ENCODE peak calls at places on chromosome 16, in four cellular contexts. B is K562, G is IMR-90, K is endothelial cell of umbilical vein. T is an unnamed sample.
A peak's percentile ranks its signal among the peaks of the same experiment; 100 is the strongest.

GRCh38 chr16:66701061-66701460 is 4.5 kb upstream of the CMTM4 start:
- DNase-seq in B (no peak), G (no peak), K (peak; percentile 25), T (no peak)

GRCh38 chr16:73126453-73126853 is 78.5 kb upstream of the ZFHX3 start:
- DNase-seq in B (no peak), G (peak; percentile 61), K (no peak), T (no peak)

GRCh38 chr16:81457326-81458133 is 12.9 kb downstream of the CMIP start:
- DNase-seq in G (peak; percentile 76), B (peak; percentile 81), K (peak; percentile 43), T (no peak)

GRCh38 chr16:72256398-72257048 is 84.6 kb upstream of the PMFBP1 start:
- DNase-seq in B (no peak), K (no peak), G (peak; percentile 73), T (no peak)

GRCh38 chr16:74307383-74307782 is 10.8 kb downstream of the PSMD7 start:
- DNase-seq in B (no peak), K (no peak), G (no peak), T (no peak)

GRCh38 chr16:53773150-53773846 is 69.3 kb downstream of the FTO start:
- DNase-seq in G (peak; percentile 79), B (peak; percentile 10), K (peak; percentile 79), T (no peak)

GRCh38 chr16:2842340-2843000 is 12.4 kb downstream of the ZG16B start:
- DNase-seq in G (no peak), K (no peak), B (peak; percentile 84), T (no peak)

GRCh38 chr16:88195911-88196465 is 186.8 kb upstream of the ZNF469 start:
- DNase-seq in K (no peak), B (no peak), G (no peak), T (no peak)

GRCh38 chr16:30805370-30806169 is 18.6 kb upstream of the ZNF629 start:
- DNase-seq in K (peak; percentile 74), G (peak; percentile 74), B (peak; percentile 89), T (no peak)

GRCh38 chr16:75908301-75908700 is 182.0 kb upstream of the CPHXL start:
- DNase-seq in G (no peak), B (no peak), K (no peak), T (no peak)
- TF ChIP-seq CTCF in G (no peak), B (no peak), K (no peak), T (no peak)

GRCh38 chr16:1542533-1542932 is 9.1 kb downstream of the TMEM204 start:
- DNase-seq in B (no peak), K (no peak), G (no peak), T (no peak)

GRCh38 chr16:1542166-1542500 is 8.7 kb downstream of the TMEM204 start:
- DNase-seq in B (no peak), G (no peak), K (no peak), T (no peak)

GRCh38 chr16:1545044-1545736 is 11.7 kb downstream of the TMEM204 start:
- DNase-seq in B (no peak), G (no peak), K (peak; percentile 64), T (no peak)

GRCh38 chr16:1541293-1542165 is 8.1 kb downstream of the TMEM204 start:
- DNase-seq in K (no peak), G (no peak), B (no peak), T (no peak)

GRCh38 chr16:1543085-1543896 is 9.8 kb downstream of the TMEM204 start:
- DNase-seq in G (peak; percentile 76), B (peak; percentile 69), K (peak; percentile 92), T (peak; percentile 70)
- H3K4me2 ChIP-seq in G (no peak overlapping the region), B (peak overlapping the region; percentile 36), K (peak overlapping the region; percentile 18), T (peak overlapping the region; percentile 76)

GRCh38 chr16:7763111-7763510 is 430.5 kb downstream of the RBFOX1 start:
- DNase-seq in G (no peak), B (peak; percentile 15), K (no peak), T (no peak)

GRCh38 chr16:7765079-7765550 is 432.5 kb downstream of the RBFOX1 start:
- DNase-seq in K (no peak), B (no peak), G (no peak), T (no peak)
- H3K9me1 ChIP-seq in K (no peaks in the 10 kb centered on the region), B (no peaks in the 10 kb centered on the region), G (no peaks in the 10 kb centered on the region), T (no peaks in the 10 kb centered on the region)

GRCh38 chr16:49951568-49952195 is 73.3 kb upstream of the CNEP1R1 start:
- DNase-seq in K (no peak), B (no peak), G (no peak), T (no peak)
- TF ChIP-seq CTCF in K (no peak), B (no peak), G (no peak), T (no peak)

GRCh38 chr16:84993926-84994325 is 17.4 kb downstream of the ZDHHC7 start:
- DNase-seq in B (no peak), K (no peak), G (no peak), T (no peak)
- H3K4me2 ChIP-seq in B (no peak overlapping the region), K (no peak overlapping the region), G (no peak overlapping the region), T (no peak overlapping the region)

DNA sequence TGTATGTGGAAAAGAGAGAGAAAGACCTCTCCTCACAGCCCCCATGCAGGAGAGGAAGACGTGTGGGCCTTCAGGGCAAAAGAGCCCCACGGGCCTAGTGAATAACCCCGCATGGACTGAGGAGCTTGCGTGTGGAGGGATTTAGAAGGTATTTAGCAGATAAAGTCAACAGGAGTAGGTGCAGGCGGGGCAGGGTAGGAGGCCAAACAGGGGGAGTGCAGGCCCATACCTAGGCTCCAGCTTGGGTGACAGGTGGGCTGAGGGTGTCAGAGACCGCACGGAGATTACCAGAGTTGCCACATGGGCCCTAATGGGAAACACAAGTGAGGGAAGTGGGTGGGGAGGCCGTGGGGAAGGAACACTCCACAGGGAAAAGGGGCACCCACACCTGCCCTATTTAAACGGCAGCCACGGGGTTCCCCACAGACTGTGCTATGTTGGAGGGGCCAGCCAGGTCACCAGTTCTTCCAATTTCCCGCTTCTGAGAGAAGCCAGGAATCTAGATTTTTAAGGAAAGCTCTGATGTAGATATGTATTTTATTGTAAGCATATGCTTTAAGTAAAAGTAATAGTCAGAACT is 8.2 kb upstream of the CNGB1 start:
- DNase-seq in G (no peak), B (no peak), K (no peak), T (no peak)
- H3K9me1 ChIP-seq in G (no peaks in the 10 kb centered on the region), B (peaks cover 6% of the 10 kb centered on the region), K (no peaks in the 10 kb centered on the region), T (no peaks in the 10 kb centered on the region)

GRCh38 chr16:86573646-86574508 is 4.5 kb upstream of the FOXL1 start:
- DNase-seq in B (no peak), G (no peak), K (no peak), T (no peak)

GRCh38 chr16:86575754-86576557 is 2.4 kb upstream of the FOXL1 start:
- DNase-seq in G (peak; percentile 97), B (peak; percentile 93), K (peak; percentile 92), T (peak; percentile 59)

GRCh38 chr16:86574646-86575045 is 3.7 kb upstream of the FOXL1 start:
- DNase-seq in K (no peak), G (no peak), B (no peak), T (no peak)

GRCh38 chr16:86576591-86577313 is 1.6 kb upstream of the FOXL1 start:
- DNase-seq in B (peak; percentile 15), K (no peak), G (no peak), T (no peak)

GRCh38 chr16:86575095-86575685 is 3.2 kb upstream of the FOXL1 start:
- DNase-seq in B (no peak), K (no peak), G (no peak), T (no peak)
- TF ChIP-seq CTCF in B (no peak), K (no peak), G (no peak), T (no peak)

DNA sequence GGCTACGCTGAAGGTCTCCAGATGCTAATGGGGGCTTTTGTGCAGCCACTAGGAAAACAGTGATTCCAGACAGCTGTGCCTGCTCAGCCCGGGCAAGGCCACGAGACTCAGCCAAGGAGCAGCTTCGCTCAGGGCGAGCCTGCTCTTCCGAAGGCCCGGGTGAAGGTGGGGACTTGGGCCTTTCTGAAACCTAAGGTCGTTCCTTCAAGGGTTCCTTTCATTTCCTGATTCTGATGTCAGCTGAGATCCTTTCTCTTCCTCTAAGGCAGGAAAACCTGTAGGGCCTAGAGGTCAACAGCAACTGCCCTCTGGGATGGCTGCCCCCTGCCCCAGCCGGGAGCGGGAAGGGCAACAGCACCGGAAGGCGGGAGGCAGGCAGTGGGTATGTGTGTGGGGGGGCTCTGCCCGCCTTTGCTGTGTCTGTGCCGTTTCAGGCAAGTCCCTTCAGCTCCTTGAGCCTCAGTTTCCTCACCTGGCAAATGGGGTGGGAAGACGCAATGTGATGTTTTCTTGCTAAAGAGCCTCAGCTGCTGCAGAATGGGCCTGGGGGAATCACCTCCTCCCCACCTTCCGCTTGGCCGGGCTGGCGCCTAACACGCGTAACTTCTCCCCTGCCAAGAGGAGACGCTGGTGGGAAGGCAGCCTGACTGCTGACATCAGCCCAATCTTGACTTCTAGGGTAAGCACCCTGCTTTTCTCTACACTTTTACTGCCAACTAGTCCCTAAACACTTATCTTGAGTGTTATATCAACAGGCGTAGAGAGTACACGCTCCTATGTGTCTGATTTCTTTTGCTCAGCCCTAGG is 32.8 kb downstream of the IRF8 start:
- DNase-seq in K (no peak), B (no peak), G (no peak), T (no peak)
- H3K4me2 ChIP-seq in K (no peak overlapping the region), B (no peak overlapping the region), G (no peak overlapping the region), T (no peak overlapping the region)

GRCh38 chr16:68492501-68493411 is 44.4 kb upstream of the SMPD3 start:
- DNase-seq in B (no peak), G (no peak), K (no peak), T (no peak)
- H3K9me1 ChIP-seq in B (no peaks in the 10 kb centered on the region), G (no peaks in the 10 kb centered on the region), K (no peaks in the 10 kb centered on the region), T (peaks cover 2% of the 10 kb centered on the region)

T was measured in keratinocyte.